ENCODE peak calls at places on chromosome 4, in seven cellular contexts. One of them, this sample, is unnamed.

GRCh38 chr4:187006189-187006618 is 282.5 kb upstream of the FAT1 start:
- DNase-seq in mesenchymal stem cell: peak; percentile 21
- DNase-seq in mesendoderm: no peak
- DNase-seq in IMR-90: peak; percentile 73
- DNase-seq in neuronal stem cell: no peak
- DNase-seq in trophoblast cell: peak; percentile 60
- DNase-seq in H1: no peak
- DNase-seq in this sample: no peak

GRCh38 chr4:98642991-98643426 is 15.4 kb downstream of the TSPAN5 start:
- DNase-seq in mesenchymal stem cell: peak; percentile 76
- DNase-seq in mesendoderm: no peak
- DNase-seq in IMR-90: peak; percentile 89
- DNase-seq in neuronal stem cell: no peak
- DNase-seq in trophoblast cell: no peak
- DNase-seq in H1: no peak
- DNase-seq in this sample: no peak

GRCh38 chr4:35695401-35695800 is 548.9 kb downstream of the ARAP2 start:
- DNase-seq in mesenchymal stem cell: no peak
- DNase-seq in mesendoderm: no peak
- DNase-seq in IMR-90: no peak
- DNase-seq in neuronal stem cell: no peak
- DNase-seq in trophoblast cell: no peak
- DNase-seq in H1: no peak
- DNase-seq in this sample: no peak

GRCh38 chr4:79862842-79863241 is 210.2 kb downstream of the ANTXR2 start:
- DNase-seq in mesenchymal stem cell: no peak
- DNase-seq in mesendoderm: no peak
- DNase-seq in IMR-90: no peak
- DNase-seq in neuronal stem cell: no peak
- DNase-seq in trophoblast cell: no peak
- DNase-seq in H1: no peak
- DNase-seq in this sample: no peak

GRCh38 chr4:180808862-180809261 is 1434.3 kb upstream of the TENM3 start:
- DNase-seq in mesenchymal stem cell: no peak
- DNase-seq in mesendoderm: no peak
- DNase-seq in IMR-90: no peak
- DNase-seq in neuronal stem cell: no peak
- DNase-seq in trophoblast cell: no peak
- DNase-seq in H1: no peak
- DNase-seq in this sample: no peak

GRCh38 chr4:168631241-168632151 is 134.6 kb downstream of the PALLD start:
- DNase-seq in mesenchymal stem cell: peak; percentile 80
- DNase-seq in mesendoderm: peak; percentile 88
- DNase-seq in IMR-90: peak; percentile 55
- DNase-seq in neuronal stem cell: peak; percentile 83
- DNase-seq in trophoblast cell: peak; percentile 85
- DNase-seq in H1: peak; percentile 36
- DNase-seq in this sample: peak; percentile 73

GRCh38 chr4:124846306-124846705 is 133.8 kb upstream of the ANKRD50 start:
- DNase-seq in mesenchymal stem cell: no peak
- DNase-seq in mesendoderm: no peak
- DNase-seq in IMR-90: no peak
- DNase-seq in neuronal stem cell: no peak
- DNase-seq in trophoblast cell: peak; percentile 27
- DNase-seq in H1: no peak
- DNase-seq in this sample: no peak

GRCh38 chr4:8688041-8688907 is 95.7 kb downstream of the CPZ start:
- DNase-seq in mesenchymal stem cell: no peak
- DNase-seq in mesendoderm: peak; percentile 65
- DNase-seq in IMR-90: peak; percentile 2
- DNase-seq in neuronal stem cell: peak; percentile 59
- DNase-seq in trophoblast cell: peak; percentile 19
- DNase-seq in H1: peak; percentile 25
- DNase-seq in this sample: peak; percentile 79

GRCh38 chr4:107913283-107913899 is 18.0 kb upstream of the CYP2U1 start:
- DNase-seq in mesenchymal stem cell: peak; percentile 73
- DNase-seq in mesendoderm: peak; percentile 77
- DNase-seq in IMR-90: peak; percentile 76
- DNase-seq in neuronal stem cell: peak; percentile 66
- DNase-seq in trophoblast cell: peak; percentile 95
- DNase-seq in H1: no peak
- DNase-seq in this sample: no peak

GRCh38 chr4:38860788-38861424 is 4.3 kb upstream of the TLR6 start:
- DNase-seq in mesenchymal stem cell: no peak
- DNase-seq in mesendoderm: peak; percentile 80
- DNase-seq in IMR-90: peak; percentile 26
- DNase-seq in neuronal stem cell: peak; percentile 53
- DNase-seq in trophoblast cell: peak; percentile 63
- DNase-seq in H1: no peak
- DNase-seq in this sample: peak; percentile 77

GRCh38 chr4:57430706-57431105 is 320.5 kb upstream of the IGFBP7 start:
- DNase-seq in mesenchymal stem cell: no peak
- DNase-seq in mesendoderm: no peak
- DNase-seq in IMR-90: no peak
- DNase-seq in neuronal stem cell: no peak
- DNase-seq in trophoblast cell: no peak
- DNase-seq in H1: no peak
- DNase-seq in this sample: no peak

GRCh38 chr4:66275381-66276060 is 605.2 kb upstream of the EPHA5 start:
- DNase-seq in mesenchymal stem cell: no peak
- DNase-seq in mesendoderm: no peak
- DNase-seq in IMR-90: no peak
- DNase-seq in neuronal stem cell: no peak
- DNase-seq in trophoblast cell: no peak
- DNase-seq in H1: no peak
- DNase-seq in this sample: no peak

GRCh38 chr4:165563851-165564250 is 185.0 kb downstream of the CPE start:
- DNase-seq in mesenchymal stem cell: no peak
- DNase-seq in mesendoderm: no peak
- DNase-seq in IMR-90: no peak
- DNase-seq in neuronal stem cell: no peak
- DNase-seq in trophoblast cell: no peak
- DNase-seq in H1: no peak
- DNase-seq in this sample: no peak

GRCh38 chr4:42600578-42600977 is 56.3 kb downstream of the ATP8A1 start:
- DNase-seq in mesenchymal stem cell: no peak
- DNase-seq in mesendoderm: no peak
- DNase-seq in IMR-90: no peak
- DNase-seq in neuronal stem cell: no peak
- DNase-seq in trophoblast cell: no peak
- DNase-seq in H1: no peak
- DNase-seq in this sample: no peak

GRCh38 chr4:187235456-187236170 is 512.0 kb upstream of the FAT1 start:
- DNase-seq in mesenchymal stem cell: peak; percentile 2
- DNase-seq in mesendoderm: no peak
- DNase-seq in IMR-90: no peak
- DNase-seq in neuronal stem cell: no peak
- DNase-seq in trophoblast cell: peak; percentile 23
- DNase-seq in H1: no peak
- DNase-seq in this sample: no peak

GRCh38 chr4:3107271-3108185 is 33.0 kb downstream of the HTT start:
- DNase-seq in mesenchymal stem cell: peak; percentile 62
- DNase-seq in mesendoderm: peak; percentile 29
- DNase-seq in IMR-90: no peak
- DNase-seq in neuronal stem cell: no peak
- DNase-seq in trophoblast cell: peak; percentile 58
- DNase-seq in H1: no peak
- DNase-seq in this sample: no peak

GRCh38 chr4:7052923-7053715 is 9.9 kb downstream of the TADA2B start:
- DNase-seq in mesenchymal stem cell: peak; percentile 32
- DNase-seq in mesendoderm: no peak
- DNase-seq in IMR-90: no peak
- DNase-seq in neuronal stem cell: no peak
- DNase-seq in trophoblast cell: no peak
- DNase-seq in H1: no peak
- DNase-seq in this sample: no peak

DNA sequence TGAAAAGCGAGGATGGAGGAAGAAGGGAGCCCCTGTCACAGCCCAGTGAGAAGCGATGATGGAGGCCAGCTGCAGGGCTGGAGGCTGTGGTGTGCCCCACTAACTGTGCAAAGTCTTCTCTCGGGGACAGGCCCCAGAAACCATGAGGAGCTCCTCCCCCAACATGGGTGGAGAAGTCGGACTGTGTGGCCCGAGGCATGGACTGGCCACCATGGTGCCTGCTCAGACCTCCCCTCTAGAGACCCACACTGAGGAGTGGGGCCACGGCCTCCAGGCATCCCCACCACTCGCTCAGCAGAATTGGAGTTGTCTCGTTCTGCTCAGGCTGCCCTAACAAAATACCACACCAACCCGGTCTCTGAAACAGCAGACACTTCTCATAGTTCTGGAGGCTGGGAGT is 12.2 kb upstream of the PDE6B start:
- DNase-seq in mesenchymal stem cell: no peak
- DNase-seq in mesendoderm: no peak
- DNase-seq in IMR-90: no peak
- DNase-seq in neuronal stem cell: no peak
- DNase-seq in trophoblast cell: no peak
- DNase-seq in H1: no peak
- DNase-seq in this sample: no peak
- H3K79me1 ChIP-seq in mesenchymal stem cell: no peaks in the 10 kb centered on the region
- H3K79me1 ChIP-seq in mesendoderm: no peaks in the 10 kb centered on the region
- H3K79me1 ChIP-seq in IMR-90: no peaks in the 10 kb centered on the region
- H3K79me1 ChIP-seq in neuronal stem cell: no peaks in the 10 kb centered on the region
- H3K79me1 ChIP-seq in trophoblast cell: peaks cover 4% of the 10 kb centered on the region
- H3K79me1 ChIP-seq in H1: peaks cover 6% of the 10 kb centered on the region
- H3K79me1 ChIP-seq in this sample: no peaks in the 10 kb centered on the region

GRCh38 chr4:174494731-174495130 is 27.6 kb downstream of the HPGD start:
- DNase-seq in mesenchymal stem cell: no peak
- DNase-seq in mesendoderm: peak; percentile 11
- DNase-seq in IMR-90: no peak
- DNase-seq in neuronal stem cell: peak; percentile 18
- DNase-seq in trophoblast cell: peak; percentile 36
- DNase-seq in H1: no peak
- DNase-seq in this sample: no peak

GRCh38 chr4:174494146-174494545 is 28.1 kb downstream of the HPGD start:
- DNase-seq in mesenchymal stem cell: no peak
- DNase-seq in mesendoderm: no peak
- DNase-seq in IMR-90: no peak
- DNase-seq in neuronal stem cell: no peak
- DNase-seq in trophoblast cell: no peak
- DNase-seq in H1: no peak
- DNase-seq in this sample: no peak

GRCh38 chr4:174496631-174497442 is 25.5 kb downstream of the HPGD start:
- DNase-seq in mesenchymal stem cell: no peak
- DNase-seq in mesendoderm: no peak
- DNase-seq in IMR-90: no peak
- DNase-seq in neuronal stem cell: no peak
- DNase-seq in trophoblast cell: peak; percentile 61
- DNase-seq in H1: no peak
- DNase-seq in this sample: no peak
- H3K79me1 ChIP-seq in mesenchymal stem cell: no peaks in the 10 kb centered on the region
- H3K79me1 ChIP-seq in mesendoderm: no peaks in the 10 kb centered on the region
- H3K79me1 ChIP-seq in IMR-90: no peaks in the 10 kb centered on the region
- H3K79me1 ChIP-seq in neuronal stem cell: no peaks in the 10 kb centered on the region
- H3K79me1 ChIP-seq in trophoblast cell: peaks cover 1% of the 10 kb centered on the region
- H3K79me1 ChIP-seq in H1: no peaks in the 10 kb centered on the region
- H3K79me1 ChIP-seq in this sample: no peaks in the 10 kb centered on the region

DNA sequence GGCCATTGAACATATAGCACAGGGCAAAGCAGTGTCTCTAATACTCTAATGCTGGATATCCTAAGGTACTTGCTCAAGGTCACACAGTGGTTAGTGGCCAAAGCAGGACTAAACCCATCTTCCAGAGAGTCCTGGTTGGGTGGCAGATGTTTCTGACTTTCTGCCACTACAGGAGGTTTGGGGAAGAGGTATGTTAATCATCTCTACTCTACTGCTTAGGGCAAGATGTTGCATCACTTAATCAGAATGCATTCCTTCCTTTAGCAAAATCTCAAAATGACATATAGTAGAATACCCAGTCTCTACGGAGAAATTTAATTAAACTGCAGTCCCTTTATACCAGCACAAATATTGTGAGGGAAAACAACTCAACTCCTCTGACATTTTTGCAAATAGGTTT is 190.7 kb upstream of the FAM241A start:
- DNase-seq in mesenchymal stem cell: no peak
- DNase-seq in mesendoderm: peak; percentile 23
- DNase-seq in IMR-90: no peak
- DNase-seq in neuronal stem cell: no peak
- DNase-seq in trophoblast cell: peak; percentile 63
- DNase-seq in H1: no peak
- DNase-seq in this sample: no peak
- H3K79me1 ChIP-seq in mesenchymal stem cell: no peaks in the 10 kb centered on the region
- H3K79me1 ChIP-seq in mesendoderm: no peaks in the 10 kb centered on the region
- H3K79me1 ChIP-seq in IMR-90: no peaks in the 10 kb centered on the region
- H3K79me1 ChIP-seq in neuronal stem cell: no peaks in the 10 kb centered on the region
- H3K79me1 ChIP-seq in trophoblast cell: no peaks in the 10 kb centered on the region
- H3K79me1 ChIP-seq in H1: no peaks in the 10 kb centered on the region
- H3K79me1 ChIP-seq in this sample: no peaks in the 10 kb centered on the region

DNA sequence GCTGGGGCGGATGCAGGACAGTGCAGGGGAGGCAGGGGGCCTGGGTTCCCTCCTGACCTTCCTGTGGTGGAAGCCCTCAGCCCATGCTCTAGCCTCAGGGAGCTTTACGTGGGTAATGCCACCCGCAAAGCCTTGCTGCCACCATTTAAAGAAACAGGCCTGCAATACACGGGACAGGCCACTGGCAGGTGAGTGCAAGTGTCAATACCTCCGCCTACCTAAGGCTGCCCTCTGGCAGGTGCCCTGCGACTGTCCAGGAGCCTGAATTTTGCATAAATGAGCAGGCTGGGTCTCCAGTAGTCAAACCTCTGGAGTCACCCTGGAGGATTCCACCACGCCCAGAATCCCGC is 5.9 kb downstream of the CRMP1 start:
- DNase-seq in mesenchymal stem cell: no peak
- DNase-seq in mesendoderm: no peak
- DNase-seq in IMR-90: no peak
- DNase-seq in neuronal stem cell: no peak
- DNase-seq in trophoblast cell: no peak
- DNase-seq in H1: no peak
- DNase-seq in this sample: no peak
- H3K79me1 ChIP-seq in mesenchymal stem cell: no peaks in the 10 kb centered on the region
- H3K79me1 ChIP-seq in mesendoderm: peaks cover 35% of the 10 kb centered on the region
- H3K79me1 ChIP-seq in IMR-90: no peaks in the 10 kb centered on the region
- H3K79me1 ChIP-seq in neuronal stem cell: peaks cover 17% of the 10 kb centered on the region
- H3K79me1 ChIP-seq in trophoblast cell: no peaks in the 10 kb centered on the region
- H3K79me1 ChIP-seq in H1: peaks cover 11% of the 10 kb centered on the region
- H3K79me1 ChIP-seq in this sample: peaks cover 7% of the 10 kb centered on the region

GRCh38 chr4:185656467-185656890 is 121.2 kb upstream of the PDLIM3 start:
- DNase-seq in mesenchymal stem cell: peak; percentile 3
- DNase-seq in mesendoderm: peak; percentile 32
- DNase-seq in IMR-90: peak; percentile 18
- DNase-seq in neuronal stem cell: peak; percentile 4
- DNase-seq in trophoblast cell: peak; percentile 38
- DNase-seq in H1: peak; percentile 38
- DNase-seq in this sample: peak; percentile 55
- H3K79me1 ChIP-seq in mesenchymal stem cell: no peaks in the 10 kb centered on the region
- H3K79me1 ChIP-seq in mesendoderm: no peaks in the 10 kb centered on the region
- H3K79me1 ChIP-seq in IMR-90: no peaks in the 10 kb centered on the region
- H3K79me1 ChIP-seq in neuronal stem cell: peaks cover 2% of the 10 kb centered on the region
- H3K79me1 ChIP-seq in trophoblast cell: no peaks in the 10 kb centered on the region
- H3K79me1 ChIP-seq in H1: no peaks in the 10 kb centered on the region
- H3K79me1 ChIP-seq in this sample: no peaks in the 10 kb centered on the region

This sample was measured in H9.